ENCODE peak calls at places on chromosomes 12 and 14, in seven cellular contexts. E is IMR-90, W is testis, J is stomach, H is ovary, C is right lobe of liver, A is esophagus muscularis mucosa. M is an unnamed sample.

GRCh38 chr14:49240383-49240782 is 345.8 kb downstream of the RPS29 start:
- DNase-seq in H (no peak), C (no peak), E (no peak), A (no peak), W (no peak), J (no peak), M (no peak)

GRCh38 chr14:76564471-76565119 is 188.7 kb downstream of the ESRRB start:
- DNase-seq in W (no peak), H (no peak), E (no peak), A (no peak), C (no peak), J (no peak), M (peak; percentile 42)

GRCh38 chr14:95535226-95536021 is 574 bp downstream of the GLRX5 start:
- DNase-seq in H (no peak), C (peak; percentile 54), A (no peak), J (no peak), W (peak; percentile 33), E (no peak), M (peak; percentile 66)

GRCh38 chr12:52020539-52021336 is 14.0 kb downstream of the TAMALIN start:
- DNase-seq in W (peak; percentile 64), J (peak; percentile 55), A (no peak), C (no peak), H (no peak), E (peak; percentile 47), M (peak; percentile 51)

GRCh38 chr12:104865080-104865479 is 93.0 kb downstream of the SLC41A2 start:
- DNase-seq in E (no peak), W (no peak), C (no peak), H (no peak), A (no peak), J (no peak), M (no peak)

GRCh38 chr14:24071144-24071697 is at the start of gene CPNE6:
- DNase-seq in J (no peak), A (no peak), H (no peak), C (no peak), E (no peak), W (no peak), M (no peak)

GRCh38 chr12:1592444-1593231 is 1.7 kb downstream of the FBXL14 start:
- DNase-seq in W (peak; percentile 61), H (no peak), A (no peak), C (no peak), J (no peak), E (peak; percentile 84), M (peak; percentile 39)

GRCh38 chr12:124829008-124829707 is 34.5 kb downstream of the SCARB1 start:
- DNase-seq in W (no peak), C (no peak), H (no peak), J (no peak), E (peak; percentile 85), A (no peak), M (no peak)

GRCh38 chr14:92500491-92500941 is 13.1 kb upstream of the RIN3 start:
- DNase-seq in H (no peak), W (peak; percentile 70), E (no peak), C (peak; percentile 37), A (no peak), J (no peak), M (no peak)

GRCh38 chr12:113220593-113221180 is 577 bp upstream of the TPCN1 start:
- DNase-seq in E (no peak), C (no peak), W (no peak), H (no peak), J (no peak), A (no peak), M (peak; percentile 60)

GRCh38 chr12:114689075-114689994 is 5.4 kb upstream of the TBX3 start:
- DNase-seq in W (no peak), A (no peak), H (no peak), C (no peak), J (no peak), E (no peak), M (no peak)

GRCh38 chr14:61466249-61466904 is 145.0 kb downstream of the PRKCH start:
- DNase-seq in E (peak; percentile 98), W (peak; percentile 66), A (peak; percentile 89), J (no peak), H (peak; percentile 84), C (peak; percentile 29), M (no peak)

GRCh38 chr12:93441111-93441616 is 583 bp downstream of the UBE2N start:
- DNase-seq in H (no peak), J (peak; percentile 31), A (no peak), C (peak; percentile 56), E (peak; percentile 7), W (peak; percentile 33), M (peak; percentile 66)

GRCh38 chr14:92462568-92462967 is 51.0 kb upstream of the RIN3 start:
- DNase-seq in H (no peak), E (no peak), J (peak; percentile 1), A (no peak), C (no peak), W (peak; percentile 0), M (no peak)

GRCh38 chr12:121980211-121980891 is 41.3 kb upstream of the BCL7A start:
- DNase-seq in H (no peak), W (no peak), J (no peak), E (peak; percentile 64), C (no peak), A (no peak), M (no peak)

GRCh38 chr14:59630281-59630963 is 53.8 kb upstream of the CCDC175 start:
- DNase-seq in J (no peak), E (no peak), W (peak; percentile 43), H (no peak), A (no peak), C (no peak), M (no peak)

GRCh38 chr14:101997429-101998336 is 33.3 kb downstream of the DYNC1H1 start:
- DNase-seq in E (no peak), A (no peak), C (no peak), W (no peak), H (no peak), J (no peak), M (no peak)

GRCh38 chr12:19529933-19530630 is 90.8 kb downstream of the AEBP2 start:
- DNase-seq in C (no peak), H (no peak), W (no peak), E (peak; percentile 59), J (no peak), A (no peak), M (no peak)

GRCh38 chr14:78162202-78162601 is 8.0 kb upstream of the NRXN3 start:
- DNase-seq in E (no peak), A (no peak), J (no peak), H (no peak), C (no peak), W (no peak), M (no peak)

GRCh38 chr12:124524231-124524925 is 43.0 kb downstream of the NCOR2 start:
- DNase-seq in W (no peak), C (no peak), E (peak; percentile 87), H (no peak), A (no peak), J (no peak), M (no peak)

GRCh38 chr14:60094306-60094897 is 2.7 kb downstream of the PCNX4 start:
- DNase-seq in H (no peak), A (no peak), W (no peak), E (peak; percentile 70), C (no peak), J (no peak), M (peak; percentile 81)

GRCh38 chr12:3491938-3492867 is 1.2 kb downstream of the PRMT8 start:
- DNase-seq in J (peak; percentile 31), H (peak; percentile 57), W (peak; percentile 72), A (no peak), C (no peak), E (peak; percentile 32), M (peak; percentile 50)

GRCh38 chr12:57430117-57430930 is 519 bp downstream of the R3HDM2 start:
- DNase-seq in J (peak; percentile 47), C (peak; percentile 68), W (peak; percentile 50), A (no peak), H (peak; percentile 58), E (peak; percentile 34), M (peak; percentile 89)

GRCh38 chr14:61379639-61380184 is 58.3 kb downstream of the PRKCH start:
- DNase-seq in J (no peak), W (no peak), A (peak; percentile 37), C (no peak), H (no peak), E (no peak), M (no peak)

GRCh38 chr12:12011880-12012260 is 58.9 kb upstream of the BCL2L14 start:
- DNase-seq in E (no peak), H (no peak), C (no peak), A (no peak), W (no peak), J (no peak), M (no peak)
- TF ChIP-seq POLR2A in E (no peak), H (no peak), C (no peak), A (no peak), W (no peak), J (no peak), M (no peak)

GRCh38 chr12:17344649-17345048 is 738.7 kb upstream of the LMO3 start:
- DNase-seq in A (no peak), C (no peak), H (no peak), E (no peak), W (no peak), J (no peak), M (no peak)
- TF ChIP-seq POLR2A in A (no peak), C (no peak), H (no peak), E (no peak), W (no peak), J (no peak), M (no peak)

GRCh38 chr12:4909734-4910501 is at the start of gene KCNA1:
- DNase-seq in E (no peak), A (peak; percentile 78), H (no peak), W (no peak), C (no peak), J (no peak), M (no peak)

GRCh38 chr12:4908694-4909396 is 860 bp upstream of the KCNA1 start:
- DNase-seq in A (peak; percentile 68), J (no peak), E (no peak), H (no peak), W (no peak), C (no peak), M (no peak)

GRCh38 chr12:4909397-4909733 is 340 bp upstream of the KCNA1 start:
- DNase-seq in W (no peak), C (no peak), E (no peak), A (peak; percentile 85), H (no peak), J (no peak), M (no peak)

GRCh38 chr12:4911316-4911994 is 1.8 kb downstream of the KCNA1 start:
- DNase-seq in A (peak; percentile 55), E (no peak), C (no peak), H (no peak), J (no peak), W (no peak), M (no peak)

GRCh38 chr12:4910502-4911315 is 1.0 kb downstream of the KCNA1 start:
- DNase-seq in W (no peak), A (peak; percentile 80), H (no peak), E (no peak), C (no peak), J (no peak), M (no peak)
- TF ChIP-seq POLR2A in W (no peak), A (no peak), H (no peak), E (no peak), C (no peak), J (no peak), M (no peak)

DNA sequence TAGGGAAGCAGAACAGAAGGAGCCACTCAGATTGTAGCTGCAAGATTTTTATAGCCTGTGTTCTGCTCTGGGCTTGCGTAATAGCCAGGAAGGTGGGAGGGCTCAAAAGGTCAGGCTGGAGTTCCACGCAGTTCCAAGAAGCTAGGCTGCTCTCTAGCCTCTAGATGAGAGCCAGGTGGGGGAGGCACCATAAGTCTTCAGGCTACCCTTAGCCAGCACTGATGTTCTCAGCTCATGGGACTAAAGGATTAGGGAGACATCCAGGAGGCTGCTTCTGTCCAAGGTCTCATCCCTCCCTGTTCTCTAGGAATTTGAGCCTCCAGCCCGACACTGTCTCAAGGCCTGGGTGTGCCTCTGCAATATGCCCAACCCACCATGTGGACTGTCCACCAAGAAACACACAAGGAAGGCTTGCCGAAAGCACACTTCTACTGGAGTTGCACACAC is 1.7 kb downstream of the LMBR1L start:
- DNase-seq in J (no peak), W (peak; percentile 90), H (peak; percentile 87), E (peak; percentile 20), A (no peak), C (peak; percentile 76), M (peak; percentile 40)
- TF ChIP-seq POLR2A in J (no peak), W (no peak), H (peak; percentile 47), E (no peak), A (no peak), C (peak; percentile 8), M (no peak)

M was measured in erythroblast.